ENCODE peak calls at places on chromosomes 7 and 10, in eight cellular contexts. Q, T, U, J, Z, Y, G and F are unnamed samples.

GRCh38 chr10:69963178-69963834 is 89.3 kb upstream of the MACROH2A2 start:
- DNase-seq in Q (no peak), Y (no peak), T (no peak), J (no peak), Z (no peak), U (no peak), G (no peak), F (no peak)

GRCh38 chr10:120945801-120946302 is 94.7 kb downstream of the WDR11 start:
- DNase-seq in T (no peak), Y (no peak), Z (no peak), G (peak; percentile 91), U (peak; percentile 57), Q (no peak), J (no peak), F (no peak)

GRCh38 chr10:70192325-70192966 is 22.1 kb upstream of the SAR1A start:
- DNase-seq in U (no peak), T (no peak), Z (no peak), J (peak; percentile 42), G (no peak), Q (no peak), Y (no peak), F (no peak)

GRCh38 chr7:27972272-27972671 is 208.3 kb downstream of the JAZF1 start:
- DNase-seq in G (no peak), J (no peak), T (no peak), Q (no peak), Y (peak; percentile 2), Z (no peak), U (no peak), F (no peak)

GRCh38 chr10:79166312-79166721 is 97.6 kb downstream of the ZMIZ1 start:
- DNase-seq in T (no peak), Q (no peak), Y (no peak), U (no peak), J (no peak), G (no peak), Z (no peak), F (no peak)

GRCh38 chr10:99555371-99556224 is 22.9 kb downstream of the NKX2-3 start:
- DNase-seq in Z (no peak), U (no peak), Q (peak; percentile 93), Y (no peak), T (no peak), G (no peak), J (no peak), F (no peak)

GRCh38 chr10:92737484-92737883 is 47.7 kb downstream of the HHEX start:
- DNase-seq in U (no peak), Y (no peak), Q (no peak), G (no peak), J (no peak), T (no peak), Z (no peak), F (no peak)

GRCh38 chr7:2757361-2757903 is 69.4 kb downstream of the AMZ1 start:
- DNase-seq in G (peak; percentile 57), Z (no peak), T (no peak), Q (no peak), U (peak; percentile 61), J (no peak), Y (no peak), F (peak; percentile 87)

GRCh38 chr10:120600871-120601644 is 144.0 kb downstream of the PLPP4 start:
- DNase-seq in J (no peak), T (no peak), Y (no peak), Q (peak; percentile 42), Z (no peak), U (no peak), G (no peak), F (no peak)

GRCh38 chr10:24215193-24215592 is 6.3 kb downstream of the KIAA1217 start:
- DNase-seq in G (no peak), Y (no peak), Z (no peak), Q (no peak), T (no peak), J (no peak), U (peak; percentile 43), F (no peak)

GRCh38 chr10:77965294-77965693 is 38.7 kb upstream of the DLG5 start:
- DNase-seq in Y (no peak), U (no peak), Q (no peak), T (no peak), Z (no peak), J (peak; percentile 91), G (no peak), F (no peak)

GRCh38 chr10:100890141-100890695 is 22.5 kb upstream of the SLF2 start:
- DNase-seq in Y (no peak), T (no peak), G (no peak), J (no peak), U (no peak), Z (no peak), Q (no peak), F (no peak)

GRCh38 chr10:110684800-110685446 is 40.8 kb downstream of the RBM20 start:
- DNase-seq in J (peak; percentile 85), Q (peak; percentile 96), Y (no peak), T (no peak), U (peak; percentile 34), Z (no peak), G (no peak), F (no peak)

GRCh38 chr10:7788640-7789335 is 811 bp downstream of the ATP5F1C start:
- DNase-seq in Y (no peak), T (no peak), Q (peak; percentile 52), G (no peak), J (peak; percentile 26), U (no peak), Z (no peak), F (no peak)

GRCh38 chr10:23918839-23919238 is 290.1 kb upstream of the KIAA1217 start:
- DNase-seq in Z (no peak), Y (no peak), U (no peak), J (no peak), T (no peak), G (no peak), Q (no peak), F (no peak)

GRCh38 chr10:44851413-44851812 is 59.7 kb upstream of the TMEM72 start:
- DNase-seq in Q (no peak), Y (no peak), Z (no peak), J (no peak), G (no peak), U (no peak), T (no peak), F (no peak)

GRCh38 chr10:59830601-59831259 is 75.6 kb downstream of the CCDC6 start:
- DNase-seq in Y (no peak), Z (no peak), U (peak; percentile 38), Q (peak; percentile 69), G (no peak), T (no peak), J (peak; percentile 56), F (no peak)

GRCh38 chr10:129772472-129773358 is 191.4 kb downstream of the EBF3 start:
- DNase-seq in Z (peak; percentile 16), J (no peak), G (no peak), Y (no peak), U (no peak), T (no peak), Q (no peak), F (no peak)

GRCh38 chr7:148912758-148913541 is 28.9 kb upstream of the EZH2 start:
- DNase-seq in Z (peak; percentile 77), T (no peak), G (no peak), Y (no peak), U (no peak), J (no peak), Q (no peak), F (no peak)

GRCh38 chr10:49734676-49735075 is 27.4 kb downstream of the OGDHL start:
- DNase-seq in Q (no peak), Y (no peak), Z (no peak), J (no peak), G (no peak), U (no peak), T (no peak), F (no peak)

GRCh38 chr7:131336956-131337355 is 9.3 kb downstream of the MKLN1 start:
- DNase-seq in J (peak; percentile 31), Z (no peak), Y (no peak), T (no peak), Q (peak; percentile 17), U (no peak), G (no peak), F (no peak)

GRCh38 chr10:118310822-118311221 is 31.3 kb downstream of the FAM204A start:
- DNase-seq in G (no peak), T (no peak), Q (no peak), Z (no peak), Y (no peak), J (peak; percentile 48), U (no peak), F (no peak)

GRCh38 chr10:77163670-77164348 is 473.8 kb downstream of the KCNMA1 start:
- DNase-seq in U (peak; percentile 48), G (no peak), Y (no peak), Q (peak; percentile 30), T (no peak), Z (no peak), J (peak; percentile 99), F (peak; percentile 75)

GRCh38 chr7:48004598-48004997 is 24.3 kb downstream of the SUN3 start:
- DNase-seq in T (no peak), Y (no peak), U (no peak), Z (no peak), G (no peak), J (no peak), Q (no peak), F (no peak)

GRCh38 chr7:7857143-7857583 is 111.4 kb upstream of the GLCCI1 start:
- DNase-seq in Q (no peak), U (no peak), G (no peak), T (no peak), Z (no peak), J (no peak), Y (no peak), F (no peak)